ENCODE peak calls at places on chromosomes 7 and 10, in nine cellular contexts. One of them, this sample, is unnamed.

GRCh38 chr7:96347471-96347870 is 25.6 kb upstream of the SLC25A13 start:
- DNase-seq in kidney tubule cell: no peak
- DNase-seq in activated naive CD4-positive, alpha-beta T cell: no peak
- DNase-seq in RPMI8226: no peak
- DNase-seq in NCI-H2171: no peak
- DNase-seq in HFF-Myc: no peak
- DNase-seq in right atrium auricular region: no peak
- DNase-seq in T47D: no peak
- DNase-seq in nucleus accumbens: no peak
- DNase-seq in this sample: no peak

GRCh38 chr10:15169555-15170407 is 1.3 kb upstream of the NMT2 start:
- DNase-seq in kidney tubule cell: peak; percentile 13
- DNase-seq in activated naive CD4-positive, alpha-beta T cell: peak; percentile 22
- DNase-seq in RPMI8226: no peak
- DNase-seq in NCI-H2171: no peak
- DNase-seq in HFF-Myc: no peak
- DNase-seq in right atrium auricular region: no peak
- DNase-seq in T47D: no peak
- DNase-seq in nucleus accumbens: no peak
- DNase-seq in this sample: no peak

GRCh38 chr10:91798736-91799579 is 732 bp downstream of the TNKS2 start:
- DNase-seq in kidney tubule cell: peak; percentile 50
- DNase-seq in activated naive CD4-positive, alpha-beta T cell: peak; percentile 60
- DNase-seq in RPMI8226: peak; percentile 53
- DNase-seq in NCI-H2171: no peak
- DNase-seq in HFF-Myc: peak; percentile 16
- DNase-seq in right atrium auricular region: no peak
- DNase-seq in T47D: no peak
- DNase-seq in nucleus accumbens: no peak
- DNase-seq in this sample: peak; percentile 60

GRCh38 chr7:82167568-82168314 is 275.8 kb downstream of the CACNA2D1 start:
- DNase-seq in kidney tubule cell: no peak
- DNase-seq in activated naive CD4-positive, alpha-beta T cell: no peak
- DNase-seq in RPMI8226: no peak
- DNase-seq in NCI-H2171: no peak
- DNase-seq in HFF-Myc: no peak
- DNase-seq in right atrium auricular region: no peak
- DNase-seq in T47D: no peak
- DNase-seq in nucleus accumbens: no peak
- DNase-seq in this sample: no peak

GRCh38 chr7:28258240-28258639 is 77.6 kb upstream of the JAZF1 start:
- DNase-seq in kidney tubule cell: no peak
- DNase-seq in activated naive CD4-positive, alpha-beta T cell: no peak
- DNase-seq in RPMI8226: no peak
- DNase-seq in NCI-H2171: no peak
- DNase-seq in HFF-Myc: no peak
- DNase-seq in right atrium auricular region: no peak
- DNase-seq in T47D: no peak
- DNase-seq in nucleus accumbens: no peak
- DNase-seq in this sample: no peak

GRCh38 chr7:131493081-131493480 is 63.3 kb downstream of the PODXL start:
- DNase-seq in kidney tubule cell: no peak
- DNase-seq in activated naive CD4-positive, alpha-beta T cell: no peak
- DNase-seq in RPMI8226: no peak
- DNase-seq in NCI-H2171: no peak
- DNase-seq in HFF-Myc: no peak
- DNase-seq in right atrium auricular region: no peak
- DNase-seq in T47D: no peak
- DNase-seq in nucleus accumbens: no peak
- DNase-seq in this sample: no peak

GRCh38 chr7:45661302-45661995 is 87.3 kb downstream of the ADCY1 start:
- DNase-seq in kidney tubule cell: no peak
- DNase-seq in activated naive CD4-positive, alpha-beta T cell: no peak
- DNase-seq in RPMI8226: no peak
- DNase-seq in NCI-H2171: no peak
- DNase-seq in HFF-Myc: no peak
- DNase-seq in right atrium auricular region: peak; percentile 51
- DNase-seq in T47D: no peak
- DNase-seq in nucleus accumbens: no peak
- DNase-seq in this sample: no peak

GRCh38 chr10:26743091-26743490 is 45.6 kb downstream of the PDSS1 start:
- DNase-seq in kidney tubule cell: peak; percentile 67
- DNase-seq in activated naive CD4-positive, alpha-beta T cell: no peak
- DNase-seq in RPMI8226: no peak
- DNase-seq in NCI-H2171: no peak
- DNase-seq in HFF-Myc: no peak
- DNase-seq in right atrium auricular region: no peak
- DNase-seq in T47D: no peak
- DNase-seq in nucleus accumbens: no peak
- DNase-seq in this sample: no peak

GRCh38 chr10:82742478-82742877 is 867.5 kb downstream of the NRG3 start:
- DNase-seq in kidney tubule cell: peak; percentile 90
- DNase-seq in activated naive CD4-positive, alpha-beta T cell: no peak
- DNase-seq in RPMI8226: no peak
- DNase-seq in NCI-H2171: no peak
- DNase-seq in HFF-Myc: peak; percentile 2
- DNase-seq in right atrium auricular region: no peak
- DNase-seq in T47D: no peak
- DNase-seq in nucleus accumbens: no peak
- DNase-seq in this sample: no peak

GRCh38 chr7:42734568-42734967 is 177.3 kb downstream of the C7orf25 start:
- DNase-seq in kidney tubule cell: no peak
- DNase-seq in activated naive CD4-positive, alpha-beta T cell: no peak
- DNase-seq in RPMI8226: no peak
- DNase-seq in NCI-H2171: no peak
- DNase-seq in HFF-Myc: no peak
- DNase-seq in right atrium auricular region: no peak
- DNase-seq in T47D: no peak
- DNase-seq in nucleus accumbens: no peak
- DNase-seq in this sample: no peak

GRCh38 chr7:32588657-32589056 is 93.4 kb downstream of the AVL9 start:
- DNase-seq in kidney tubule cell: peak; percentile 88
- DNase-seq in activated naive CD4-positive, alpha-beta T cell: no peak
- DNase-seq in RPMI8226: no peak
- DNase-seq in NCI-H2171: no peak
- DNase-seq in HFF-Myc: peak; percentile 58
- DNase-seq in right atrium auricular region: no peak
- DNase-seq in T47D: no peak
- DNase-seq in nucleus accumbens: no peak
- DNase-seq in this sample: no peak

GRCh38 chr7:17041324-17041723 is 159.5 kb upstream of the AGR3 start:
- DNase-seq in kidney tubule cell: peak; percentile 74
- DNase-seq in activated naive CD4-positive, alpha-beta T cell: no peak
- DNase-seq in RPMI8226: no peak
- DNase-seq in NCI-H2171: no peak
- DNase-seq in HFF-Myc: peak; percentile 75
- DNase-seq in right atrium auricular region: no peak
- DNase-seq in T47D: no peak
- DNase-seq in nucleus accumbens: no peak
- DNase-seq in this sample: no peak

GRCh38 chr10:121540773-121541395 is 57.4 kb downstream of the FGFR2 start:
- DNase-seq in kidney tubule cell: peak; percentile 63
- DNase-seq in activated naive CD4-positive, alpha-beta T cell: no peak
- DNase-seq in RPMI8226: no peak
- DNase-seq in NCI-H2171: no peak
- DNase-seq in HFF-Myc: no peak
- DNase-seq in right atrium auricular region: no peak
- DNase-seq in T47D: no peak
- DNase-seq in nucleus accumbens: no peak
- DNase-seq in this sample: no peak

GRCh38 chr10:3773465-3774017 is 11.5 kb downstream of the KLF6 start:
- DNase-seq in kidney tubule cell: peak; percentile 84
- DNase-seq in activated naive CD4-positive, alpha-beta T cell: no peak
- DNase-seq in RPMI8226: no peak
- DNase-seq in NCI-H2171: no peak
- DNase-seq in HFF-Myc: peak; percentile 56
- DNase-seq in right atrium auricular region: no peak
- DNase-seq in T47D: no peak
- DNase-seq in nucleus accumbens: no peak
- DNase-seq in this sample: no peak

GRCh38 chr7:109868215-109868614 is 1222.7 kb upstream of the LRRN3 start:
- DNase-seq in kidney tubule cell: no peak
- DNase-seq in activated naive CD4-positive, alpha-beta T cell: no peak
- DNase-seq in RPMI8226: no peak
- DNase-seq in NCI-H2171: no peak
- DNase-seq in HFF-Myc: no peak
- DNase-seq in right atrium auricular region: no peak
- DNase-seq in T47D: no peak
- DNase-seq in nucleus accumbens: no peak
- DNase-seq in this sample: no peak